ENCODE peak calls at places on chromosomes 2 and 18, in six cellular contexts. K is GM12891, E is HepG2, H is K562, O is GM12878, V is H1. R is an unnamed sample.

GRCh38 chr2:114962551-114962950 is 520.1 kb downstream of the DPP10 start:
- DNase-seq in K (no peak), E (no peak), H (no peak), O (no peak), V (no peak), R (no peak)

GRCh38 chr2:111701798-111702118 is 182.2 kb downstream of the ANAPC1 start:
- DNase-seq in K (no peak), E (no peak), H (no peak), O (no peak), V (no peak), R (no peak)

GRCh38 chr18:68221116-68221724 is 493.7 kb downstream of the TMX3 start:
- DNase-seq in K (no peak), E (no peak), H (no peak), O (no peak), V (peak), R (no peak)

GRCh38 chr18:68662779-68663178 is 52.1 kb downstream of the TMX3 start:
- DNase-seq in K (no peak), E (no peak), H (no peak), O (no peak), V (no peak), R (no peak)

GRCh38 chr2:133726906-133727305 is 158.6 kb upstream of the NCKAP5 start:
- DNase-seq in K (no peak), E (no peak), H (no peak), O (no peak), V (no peak), R (no peak)

GRCh38 chr18:13266208-13267100 is 47.9 kb downstream of the LDLRAD4 start:
- DNase-seq in K (no peak), E (no peak), H (no peak), O (no peak), V (no peak), R (no peak)

GRCh38 chr2:134341476-134341875 is 87.6 kb downstream of the MGAT5 start:
- DNase-seq in K (no peak), E (no peak), H (no peak), O (no peak), V (no peak), R (no peak)

GRCh38 chr2:60158262-60158661 is 395.2 kb downstream of the BCL11A start:
- DNase-seq in K (no peak), E (no peak), H (no peak), O (peak), V (no peak), R (no peak)

GRCh38 chr2:42104621-42105020 is 56.8 kb downstream of the PKDCC start:
- DNase-seq in K (no peak), E (no peak), H (no peak), O (no peak), V (no peak), R (no peak)

GRCh38 chr2:42103829-42104228 is 56.0 kb downstream of the PKDCC start:
- DNase-seq in K (no peak), E (no peak), H (no peak), O (no peak), V (no peak), R (no peak)

GRCh38 chr2:42106257-42106816 is 58.5 kb downstream of the PKDCC start:
- DNase-seq in K (no peak), E (no peak), H (no peak), O (no peak), V (no peak), R (no peak)

GRCh38 chr2:42107249-42108042 is 59.6 kb downstream of the PKDCC start:
- DNase-seq in K (no peak), E (peak), H (no peak), O (no peak), V (no peak), R (no peak)

DNA sequence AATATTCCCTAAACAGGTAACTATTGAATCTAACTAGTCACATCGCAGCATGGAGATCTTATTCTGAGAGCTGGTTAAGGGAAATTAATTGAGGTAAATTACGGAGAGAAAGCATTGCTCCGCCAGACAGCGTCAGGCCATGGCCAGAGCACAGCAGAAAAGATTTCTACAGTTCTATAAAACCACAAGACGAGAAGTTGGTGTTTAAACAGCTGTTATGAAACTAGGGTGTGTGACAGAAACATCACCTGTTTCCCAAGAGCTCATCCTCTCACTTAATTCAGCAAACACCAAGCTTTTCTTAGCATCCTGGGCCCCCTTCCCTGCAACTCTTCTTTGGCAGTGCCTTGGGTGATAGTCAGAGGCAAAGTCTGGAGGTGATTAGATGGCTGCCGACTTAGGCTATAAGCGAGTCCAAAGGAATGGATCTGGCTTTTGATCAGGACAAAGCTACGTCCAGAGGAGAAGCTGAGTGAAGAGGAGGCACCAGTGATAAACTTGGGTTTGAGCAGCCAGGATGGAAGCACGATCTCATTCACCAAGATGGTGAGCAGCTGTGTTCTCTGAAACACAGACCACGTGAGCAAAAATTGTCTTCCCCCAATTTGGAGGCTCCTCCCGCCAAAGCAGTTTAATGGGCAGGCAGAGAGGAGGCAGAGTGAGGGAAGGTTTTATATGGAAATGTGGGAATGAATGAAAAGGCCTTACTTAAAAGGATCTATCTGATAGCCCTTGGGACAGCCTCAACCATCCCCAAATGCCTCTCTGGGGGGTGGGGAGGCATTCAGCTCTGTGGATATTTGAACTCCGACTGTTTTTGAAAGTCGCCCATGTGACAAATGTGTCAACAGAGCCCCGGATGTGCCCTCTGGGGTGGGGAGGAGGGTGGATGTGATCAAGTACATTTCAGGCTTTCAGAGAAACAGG is 57.8 kb downstream of the PKDCC start:
- DNase-seq in K (no peak), E (peak), H (no peak), O (peak), V (no peak), R (no peak)
- TF ChIP-seq POLR2AphosphoS5 in K (peak), E (no peak), H (no peak), O (no peak), V (no peak), R (no peak)

GRCh38 chr2:27081984-27082772 is 3.8 kb downstream of the EMILIN1 start:
- DNase-seq in K (no peak), E (no peak), H (peak), O (no peak), V (no peak), R (no peak)
- TF ChIP-seq POLR2A in K (no peak), E (no peak), H (no peak), O (no peak), V (no peak), R (no peak)

GRCh38 chr18:10056506-10056905 is 142.7 kb downstream of the VAPA start:
- DNase-seq in K (no peak), E (no peak), H (no peak), O (no peak), V (no peak), R (no peak)

GRCh38 chr18:10055125-10055750 is 141.4 kb downstream of the VAPA start:
- DNase-seq in K (no peak), E (no peak), H (no peak), O (no peak), V (no peak), R (no peak)

GRCh38 chr18:10059610-10060468 is 146.0 kb downstream of the VAPA start:
- DNase-seq in K (no peak), E (no peak), H (no peak), O (no peak), V (no peak), R (no peak)

GRCh38 chr18:10057808-10058791 is 144.3 kb downstream of the VAPA start:
- DNase-seq in K (no peak), E (no peak), H (no peak), O (no peak), V (no peak), R (no peak)

GRCh38 chr18:10057401-10057800 is 143.6 kb downstream of the VAPA start:
- DNase-seq in K (no peak), E (no peak), H (no peak), O (no peak), V (no peak), R (no peak)
- TF ChIP-seq TAF1 in K (no peak), E (no peak), H (no peak), O (no peak), V (no peak), R (no peak)

GRCh38 chr2:41840702-41841551 is 206.9 kb upstream of the PKDCC start:
- DNase-seq in K (peak), E (peak), H (peak), O (peak), V (peak), R (peak)
- TF ChIP-seq POLR2AphosphoS5 in K (peak), E (peak), H (no peak), O (peak), V (no peak), R (peak)

GRCh38 chr2:173605994-173606393 is 251.3 kb downstream of the CDCA7 start:
- DNase-seq in K (no peak), E (no peak), H (no peak), O (no peak), V (no peak), R (no peak)
- TF ChIP-seq POLR2A in K (no peak), E (no peak), H (no peak), O (no peak), V (no peak), R (no peak)

R was measured in GM12892.